ENCODE peak calls at places on chromosomes 13 and 19, in five cellular contexts. W is A549, G is HepG2, F is K562, T is GM12878. S is an unnamed sample.

GRCh38 chr19:45117666-45118065 is 24.7 kb downstream of the PPP1R37 start:
- DNase-seq in W (no peak), G (no peak), F (no peak), T (no peak), S (no peak)

GRCh38 chr13:19822673-19823072 is 39.9 kb upstream of the PSPC1 start:
- DNase-seq in W (no peak), G (no peak), F (no peak), T (no peak), S (no peak)

GRCh38 chr19:39251081-39251480 is 2.4 kb upstream of the IFNL4 start:
- DNase-seq in W (no peak), G (no peak), F (no peak), T (no peak), S (no peak)

GRCh38 chr19:38908854-38909253 is 3.1 kb downstream of the CCER2 start:
- DNase-seq in W (no peak), G (no peak), F (no peak), T (no peak), S (no peak)

GRCh38 chr19:7366701-7367420 is 18.1 kb downstream of the ARHGEF18 start:
- DNase-seq in W (peak), G (peak), F (peak), T (no peak), S (peak)

GRCh38 chr13:42807866-42808265 is 26.5 kb downstream of the FAM216B start:
- DNase-seq in W (peak), G (peak), F (no peak), T (no peak), S (no peak)

GRCh38 chr19:32626969-32627368 is 46.0 kb downstream of the PDCD5 start:
- DNase-seq in W (no peak), G (no peak), F (no peak), T (no peak), S (no peak)

GRCh38 chr13:104534847-104535246 is 1468.6 kb upstream of the SLC10A2 start:
- DNase-seq in W (peak), G (no peak), F (no peak), T (no peak), S (peak)

GRCh38 chr19:41223431-41224234 is 4.6 kb downstream of the AXL start:
- DNase-seq in W (peak), G (peak), F (no peak), T (no peak), S (peak)

GRCh38 chr13:93355094-93355493 is 128.5 kb downstream of the GPC6 start:
- DNase-seq in W (no peak), G (no peak), F (no peak), T (no peak), S (no peak)

GRCh38 chr19:49758292-49758691 is 4.8 kb downstream of the TSKS start:
- DNase-seq in W (no peak), G (no peak), F (no peak), T (no peak), S (no peak)

GRCh38 chr13:104691765-104692164 is 1625.5 kb upstream of the SLC10A2 start:
- DNase-seq in W (no peak), G (no peak), F (no peak), T (no peak), S (no peak)

GRCh38 chr19:33720691-33721682 is 75.7 kb upstream of the KCTD15 start:
- DNase-seq in W (peak), G (peak), F (peak), T (no peak), S (no peak)

GRCh38 chr19:17877696-17878095 is 6.0 kb downstream of the SLC5A5 start:
- DNase-seq in W (no peak), G (no peak), F (peak), T (no peak), S (no peak)

GRCh38 chr13:111403266-111403665 is 82.8 kb downstream of the TEX29 start:
- DNase-seq in W (no peak), G (no peak), F (no peak), T (no peak), S (no peak)

GRCh38 chr13:111449041-111449440 is 128.6 kb downstream of the TEX29 start:
- DNase-seq in W (no peak), G (no peak), F (no peak), T (no peak), S (no peak)

GRCh38 chr19:18128044-18128443 is 24.9 kb upstream of the PIK3R2 start:
- DNase-seq in W (no peak), G (no peak), F (no peak), T (no peak), S (no peak)

GRCh38 chr19:42242071-42242511 is 311 bp downstream of the GSK3A start:
- DNase-seq in W (no peak), G (no peak), F (no peak), T (no peak), S (no peak)

GRCh38 chr19:48637948-48638830 is 1.0 kb upstream of the DBP start:
- DNase-seq in W (peak), G (peak), F (peak), T (no peak), S (peak)

GRCh38 chr19:43624933-43625332 is 5.5 kb upstream of the ZNF428 start:
- DNase-seq in W (peak), G (no peak), F (peak), T (no peak), S (peak)

GRCh38 chr13:89812856-89813255 is 1534.6 kb upstream of the MIR17HG start:
- DNase-seq in W (no peak), G (no peak), F (no peak), T (no peak), S (no peak)

GRCh38 chr13:44155422-44156293 is 218.0 kb upstream of the SERP2 start:
- DNase-seq in W (no peak), G (no peak), F (peak), T (no peak), S (peak)

GRCh38 chr19:37914908-37915307 is 7.9 kb downstream of the SIPA1L3 start:
- DNase-seq in W (no peak), G (no peak), F (no peak), T (peak), S (no peak)

GRCh38 chr19:49058592-49058991 is 1.0 kb upstream of the CGB7 start:
- DNase-seq in W (peak), G (no peak), F (peak), T (no peak), S (no peak)

GRCh38 chr19:55493650-55494171 is 5.5 kb downstream of the SSC5D start:
- DNase-seq in W (no peak), G (no peak), F (no peak), T (no peak), S (no peak)

GRCh38 chr19:6761053-6761676 is 6.1 kb downstream of the SH2D3A start:
- DNase-seq in W (peak), G (peak), F (peak), T (no peak), S (peak)

DNA sequence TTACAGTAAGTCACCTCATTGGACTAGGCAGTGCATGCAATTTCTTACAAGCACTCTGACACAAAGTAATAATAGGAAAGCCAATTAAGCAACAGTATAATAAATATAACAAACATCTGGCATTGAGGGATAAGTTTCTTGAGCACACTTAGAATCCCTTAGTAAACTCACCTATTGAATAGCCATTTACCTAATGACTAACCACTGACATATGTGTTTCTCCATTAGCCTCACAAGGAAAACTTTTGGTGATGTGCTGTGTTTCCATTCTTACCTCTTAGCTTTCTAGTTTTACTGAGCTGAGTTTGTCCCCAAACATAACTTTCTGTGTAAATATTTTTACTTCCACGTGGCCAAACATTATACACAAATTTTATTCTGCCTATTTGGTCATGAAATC is 47.4 kb upstream of the PCDH9 start:
- DNase-seq in W (no peak), G (no peak), F (no peak), T (no peak), S (no peak)
- H3K27ac ChIP-seq in W (no peak), G (no peak), F (no peak), T (no peak), S (no peak)

GRCh38 chr13:40363653-40364052 is 302.8 kb downstream of the FOXO1 start:
- DNase-seq in W (no peak), G (no peak), F (no peak), T (no peak), S (no peak)
- TF ChIP-seq JUNB in W (no peak), G (no peak), F (no peak), T (no peak), S (no peak)

DNA sequence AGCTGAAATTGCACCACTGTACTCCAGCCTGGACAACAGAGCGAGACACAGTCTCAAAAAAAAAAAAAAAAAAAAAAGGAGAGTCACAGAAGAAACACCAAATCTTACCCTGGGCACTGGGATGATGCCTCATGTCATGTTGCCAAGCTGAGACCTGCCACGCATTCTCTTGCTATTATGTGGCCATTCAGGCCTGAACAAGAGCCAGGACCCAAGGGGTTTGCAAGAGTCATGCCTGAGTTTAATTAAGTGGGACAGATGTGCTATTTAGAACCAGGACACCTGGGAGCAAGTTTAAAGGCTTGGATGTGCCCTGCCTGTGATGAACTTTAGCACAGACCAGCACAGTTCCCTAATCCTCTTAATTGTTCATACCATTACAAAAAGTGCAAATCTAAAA is 9.8 kb downstream of the PNMA8A start:
- DNase-seq in W (no peak), G (no peak), F (no peak), T (no peak), S (no peak)
- H3K27ac ChIP-seq in W (no peak), G (no peak), F (no peak), T (no peak), S (no peak)

GRCh38 chr19:1027953-1028902 is 1.8 kb downstream of the CNN2 start:
- DNase-seq in W (peak), G (peak), F (peak), T (no peak), S (peak)
- TF ChIP-seq JUNB in W (no peak), G (no peak), F (no peak), T (no peak), S (no peak)

GRCh38 chr13:79937311-79938243 is 403.3 kb downstream of the SPRY2 start:
- DNase-seq in W (no peak), G (no peak), F (no peak), T (no peak), S (no peak)
- H3K27ac ChIP-seq in W (peak), G (no peak), F (no peak), T (no peak), S (no peak)